ENCODE peak calls at places on chromosomes 11 and 22, in five cellular contexts. S, N, Q, J and C are unnamed samples.

GRCh38 chr11:9606799-9607510 is 33.5 kb downstream of the WEE1 start:
- DNase-seq in S (no peak), N (peak; percentile 45), Q (peak; percentile 70), J (no peak), C (no peak)

GRCh38 chr11:35248558-35249323 is 109.8 kb downstream of the CD44 start:
- DNase-seq in S (no peak), N (no peak), Q (no peak), J (no peak), C (no peak)

GRCh38 chr11:48184452-48184851 is 32.2 kb upstream of the OR4B1 start:
- DNase-seq in S (no peak), N (no peak), Q (no peak), J (no peak), C (no peak)

GRCh38 chr11:69718147-69718546 is 14.3 kb upstream of the FGF19 start:
- DNase-seq in S (no peak), N (no peak), Q (peak; percentile 38), J (no peak), C (peak; percentile 31)

GRCh38 chr11:95714853-95715776 is 74.5 kb downstream of the FAM76B start:
- DNase-seq in S (no peak), N (no peak), Q (no peak), J (no peak), C (no peak)

GRCh38 chr11:64559351-64560138 is 31.5 kb upstream of the SLC22A12 start:
- DNase-seq in S (no peak), N (no peak), Q (no peak), J (no peak), C (peak; percentile 52)

GRCh38 chr11:104565581-104565956 is 332.7 kb downstream of the CASP12 start:
- DNase-seq in S (no peak), N (no peak), Q (no peak), J (no peak), C (no peak)

GRCh38 chr11:92104349-92104748 is 120.3 kb upstream of the FAT3 start:
- DNase-seq in S (no peak), N (no peak), Q (no peak), J (no peak), C (no peak)

GRCh38 chr11:105181100-105181499 is 41.5 kb upstream of the CARD18 start:
- DNase-seq in S (no peak), N (no peak), Q (no peak), J (no peak), C (peak; percentile 47)

GRCh38 chr11:7077101-7077500 is 11.7 kb upstream of the RBMXL2 start:
- DNase-seq in S (no peak), N (no peak), Q (no peak), J (no peak), C (no peak)

GRCh38 chr11:35928688-35929087 is 15.2 kb upstream of the LDLRAD3 start:
- DNase-seq in S (no peak), N (no peak), Q (no peak), J (no peak), C (no peak)

GRCh38 chr11:83691387-83692088 is 405.4 kb upstream of the CCDC90B start:
- DNase-seq in S (peak; percentile 45), N (no peak), Q (no peak), J (no peak), C (no peak)

GRCh38 chr11:111733655-111734088 is 32.5 kb downstream of the PPP2R1B start:
- DNase-seq in S (no peak), N (no peak), Q (no peak), J (no peak), C (no peak)

GRCh38 chr11:10351435-10351767 is 46.5 kb downstream of the ADM start:
- DNase-seq in S (peak; percentile 34), N (no peak), Q (no peak), J (no peak), C (no peak)

GRCh38 chr11:57397394-57397990 is 7.0 kb upstream of the PRG2 start:
- DNase-seq in S (no peak), N (no peak), Q (no peak), J (no peak), C (no peak)

GRCh38 chr11:22787565-22788162 is 41.9 kb downstream of the SVIP start:
- DNase-seq in S (no peak), N (no peak), Q (peak; percentile 31), J (no peak), C (no peak)

GRCh38 chr11:36069576-36070214 is 125.8 kb downstream of the LDLRAD3 start:
- DNase-seq in S (no peak), N (no peak), Q (no peak), J (no peak), C (no peak)

GRCh38 chr11:114987171-114987760 is 308.9 kb downstream of the NXPE2 start:
- DNase-seq in S (no peak), N (no peak), Q (no peak), J (no peak), C (no peak)

GRCh38 chr22:33697640-33698039 is 222.6 kb downstream of the LARGE1 start:
- DNase-seq in S (no peak), N (no peak), Q (no peak), J (no peak), C (no peak)

GRCh38 chr11:107898270-107898669 is 30.0 kb upstream of the RAB39A start:
- DNase-seq in S (no peak), N (no peak), Q (peak; percentile 53), J (no peak), C (no peak)

GRCh38 chr11:60934790-60935605 is 10.7 kb downstream of the TMEM132A start:
- DNase-seq in S (no peak), N (no peak), Q (no peak), J (no peak), C (no peak)

GRCh38 chr11:60937811-60938210 is 13.6 kb downstream of the TMEM132A start:
- DNase-seq in S (no peak), N (no peak), Q (no peak), J (no peak), C (no peak)

GRCh38 chr11:60935676-60936442 is 11.6 kb downstream of the TMEM132A start:
- DNase-seq in S (no peak), N (no peak), Q (no peak), J (no peak), C (no peak)

GRCh38 chr11:60937144-60937527 is 12.9 kb downstream of the TMEM132A start:
- DNase-seq in S (no peak), N (no peak), Q (no peak), J (no peak), C (no peak)

DNA sequence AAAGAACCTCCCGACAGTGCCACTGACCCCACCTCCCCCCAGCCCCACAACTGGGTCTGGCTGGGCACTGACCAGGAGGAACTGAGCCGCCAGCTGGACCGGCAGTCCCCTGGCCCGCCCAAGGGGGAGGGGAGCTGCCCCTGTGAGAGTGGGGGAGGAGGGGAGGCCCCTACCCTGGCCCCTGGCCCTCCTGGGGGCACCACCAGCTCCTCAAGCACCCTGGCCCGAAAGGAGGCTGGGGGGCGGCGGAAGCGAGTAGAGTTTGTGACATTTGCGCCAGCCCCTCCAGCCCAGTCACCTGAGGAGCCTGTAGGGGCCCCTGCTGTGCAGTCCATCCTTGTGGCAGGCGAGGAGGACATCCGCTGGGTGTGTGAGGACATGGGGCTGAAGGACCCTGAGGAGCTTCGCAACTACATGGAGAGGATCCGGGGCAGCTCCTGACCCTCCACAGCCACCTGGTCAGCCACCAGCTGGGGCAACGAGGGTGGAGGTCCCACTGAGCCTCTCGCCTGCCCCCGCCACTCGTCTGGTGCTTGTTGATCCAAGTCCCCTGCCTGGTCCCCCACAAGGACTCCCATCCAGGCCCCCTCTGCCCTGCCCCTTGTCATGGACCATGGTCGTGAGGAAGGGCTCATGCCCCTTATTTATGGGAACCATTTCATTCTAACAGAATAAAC is 12.3 kb downstream of the TMEM132A start:
- DNase-seq in S (no peak), N (no peak), Q (no peak), J (no peak), C (no peak)
- H3K9me3 ChIP-seq in S (no peaks in the 10 kb centered on the region), N (no peaks in the 10 kb centered on the region), Q (no peaks in the 10 kb centered on the region), J (no peaks in the 10 kb centered on the region), C (no peaks in the 10 kb centered on the region)

DNA sequence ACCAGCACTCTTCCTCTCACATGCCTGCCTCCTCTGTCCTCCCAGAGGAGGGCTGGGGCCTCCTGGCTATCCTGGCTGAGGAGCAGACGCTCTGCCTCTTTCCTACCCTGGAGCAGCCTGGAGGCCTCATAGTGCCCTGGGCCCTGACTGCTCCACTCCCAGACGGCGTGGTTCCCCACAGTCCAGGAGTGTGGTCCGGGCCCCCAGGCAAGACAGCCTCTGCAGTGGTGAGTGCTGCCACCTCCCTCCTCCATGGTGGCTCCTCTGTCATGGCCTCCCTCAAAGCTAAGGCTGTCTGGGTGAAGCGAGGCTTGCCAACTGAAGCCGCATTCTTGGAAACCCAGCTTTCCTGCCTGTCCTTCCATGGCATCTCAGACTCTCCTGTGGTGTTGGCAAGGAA is 19.8 kb downstream of the GAB4 start:
- DNase-seq in S (no peak), N (no peak), Q (no peak), J (no peak), C (no peak)
- H3K9me3 ChIP-seq in S (peaks cover 2% of the 10 kb centered on the region), N (no peaks in the 10 kb centered on the region), Q (no peaks in the 10 kb centered on the region), J (peaks cover 12% of the 10 kb centered on the region), C (no peaks in the 10 kb centered on the region)

DNA sequence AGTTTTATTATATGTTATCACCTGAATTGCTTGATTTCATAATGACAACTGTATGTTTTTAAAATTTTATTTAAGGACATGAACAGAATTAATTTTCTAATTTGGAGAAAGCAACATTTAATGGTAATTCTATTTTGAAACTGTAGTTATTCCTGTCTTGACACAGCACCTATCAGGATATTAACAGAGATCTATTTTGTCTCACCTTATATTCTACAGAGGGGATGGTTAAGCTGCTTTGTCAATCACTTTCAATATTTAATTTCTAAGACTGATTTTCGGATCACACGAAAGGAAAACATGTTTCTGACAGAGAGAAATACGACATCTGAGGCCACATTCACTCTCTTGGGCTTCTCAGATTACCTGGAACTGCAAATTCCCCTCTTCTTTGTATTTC is at the start of gene OR5D16:
- DNase-seq in S (no peak), N (no peak), Q (no peak), J (no peak), C (no peak)
- H3K9me3 ChIP-seq in S (no peaks in the 10 kb centered on the region), N (no peaks in the 10 kb centered on the region), Q (no peaks in the 10 kb centered on the region), J (no peaks in the 10 kb centered on the region), C (no peaks in the 10 kb centered on the region)

GRCh38 chr11:12702999-12703453 is 28.8 kb downstream of the TEAD1 start:
- DNase-seq in S (no peak), N (no peak), Q (no peak), J (no peak), C (no peak)
- H3K9me3 ChIP-seq in S (no peaks in the 10 kb centered on the region), N (no peaks in the 10 kb centered on the region), Q (no peaks in the 10 kb centered on the region), J (no peaks in the 10 kb centered on the region), C (peaks cover 3% of the 10 kb centered on the region)

DNA sequence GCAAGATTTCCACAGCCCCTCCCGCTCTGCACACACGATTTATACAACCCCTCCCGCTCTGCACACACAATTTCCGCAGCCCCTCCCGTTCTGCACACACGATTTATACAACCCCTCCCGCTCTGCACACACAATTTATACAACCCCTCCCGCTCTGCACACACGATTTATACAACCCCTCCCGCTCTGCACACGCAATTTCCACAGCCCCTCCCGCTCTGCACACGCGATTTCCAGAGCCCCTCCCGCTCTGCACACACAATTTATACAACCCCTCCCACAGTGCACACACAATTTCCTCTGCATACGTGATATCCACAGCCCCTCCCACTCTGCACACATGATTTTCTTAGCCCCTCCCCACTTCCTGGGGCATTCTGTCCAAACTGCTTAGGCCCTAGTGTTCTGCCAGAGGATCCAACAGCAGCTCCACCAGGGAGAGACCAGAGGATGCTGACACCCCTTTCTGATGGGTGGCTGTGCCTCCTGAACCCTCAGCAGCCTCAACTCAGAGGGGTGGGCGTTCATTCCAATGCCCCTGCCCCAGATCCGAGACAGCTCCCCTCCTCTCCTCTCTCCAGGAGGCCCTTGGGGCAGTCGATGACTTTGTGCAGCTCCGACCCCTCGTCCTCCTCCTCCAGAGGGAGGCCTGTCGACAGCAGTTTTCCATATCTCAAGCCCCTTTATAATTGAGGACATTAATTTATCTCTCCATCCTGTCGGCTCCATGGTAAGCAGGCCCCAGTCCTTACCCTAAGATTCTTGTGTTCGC is 671.7 kb downstream of the BRD1 start:
- DNase-seq in S (no peak), N (no peak), Q (no peak), J (no peak), C (peak; percentile 21)
- H3K9me3 ChIP-seq in S (no peaks in the 10 kb centered on the region), N (no peaks in the 10 kb centered on the region), Q (no peaks in the 10 kb centered on the region), J (no peaks in the 10 kb centered on the region), C (no peaks in the 10 kb centered on the region)